ENCODE peak calls at places on chromosomes 6 and 20, in seven cellular contexts. M is hypothalamus; V is central memory CD4-positive, alpha-beta T cell; Y is lower leg skin; U is NCI-H1436 treated with DMSO at 0.1 percent for 48 hours; E is amniotic stem cell; K is foreskin fibroblast. N is an unnamed sample.

GRCh38 chr6:111842891-111843290 is 30.4 kb downstream of the FYN start:
- DNase-seq in U (no peak), V (no peak), K (no peak), E (no peak), M (no peak), Y (no peak), N (no peak)

GRCh38 chr6:4672772-4673171 is 103.4 kb upstream of the CDYL start:
- DNase-seq in V (no peak), Y (no peak), U (no peak), E (no peak), K (no peak), M (no peak), N (no peak)

GRCh38 chr6:125807293-125807692 is 16.5 kb downstream of the NCOA7 start:
- DNase-seq in Y (no peak), V (no peak), M (no peak), E (no peak), K (no peak), U (no peak), N (no peak)

GRCh38 chr20:38842558-38842981 is 37.1 kb downstream of the PPP1R16B start:
- DNase-seq in V (peak; percentile 45), Y (no peak), E (no peak), M (no peak), K (no peak), U (no peak), N (no peak)

GRCh38 chr20:33791959-33792597 is 19.1 kb upstream of the CHMP4B start:
- DNase-seq in E (no peak), M (no peak), V (peak; percentile 26), K (peak; percentile 38), Y (no peak), U (no peak), N (no peak)

GRCh38 chr20:47761478-47762047 is 23.7 kb downstream of the SULF2 start:
- DNase-seq in E (no peak), K (no peak), M (no peak), Y (no peak), V (no peak), U (no peak), N (no peak)

GRCh38 chr6:31356216-31356945 is 598 bp downstream of the HLA-B start:
- DNase-seq in E (no peak), M (no peak), V (peak; percentile 29), Y (no peak), U (no peak), K (no peak), N (no peak)

GRCh38 chr6:16725145-16725864 is 36.0 kb downstream of the ATXN1 start:
- DNase-seq in K (peak; percentile 67), Y (no peak), V (no peak), U (no peak), M (no peak), E (no peak), N (no peak)

GRCh38 chr20:49729780-49730179 is 16.1 kb upstream of the B4GALT5 start:
- DNase-seq in U (no peak), Y (no peak), M (no peak), K (peak; percentile 31), V (no peak), E (no peak), N (no peak)

GRCh38 chr6:28597217-28597835 is 71.6 kb downstream of the GPX5 start:
- DNase-seq in E (peak; percentile 20), Y (no peak), V (no peak), K (peak; percentile 30), M (no peak), U (peak; percentile 16), N (no peak)

GRCh38 chr6:13813621-13814175 is 659 bp downstream of the MCUR1 start:
- DNase-seq in U (no peak), E (peak; percentile 39), Y (peak; percentile 43), V (peak; percentile 17), K (peak; percentile 52), M (no peak), N (peak; percentile 48)

GRCh38 chr6:143539106-143539505 is 27.6 kb upstream of the FUCA2 start:
- DNase-seq in U (no peak), K (no peak), Y (no peak), V (peak; percentile 37), E (no peak), M (no peak), N (no peak)

GRCh38 chr20:709421-709820 is 33.8 kb upstream of the SCRT2 start:
- DNase-seq in V (no peak), K (peak; percentile 6), Y (no peak), U (no peak), M (no peak), E (no peak), N (no peak)

GRCh38 chr6:64217721-64218603 is 582.4 kb downstream of the PHF3 start:
- DNase-seq in U (no peak), E (no peak), Y (no peak), K (no peak), M (no peak), V (no peak), N (no peak)

GRCh38 chr20:754904-755303 is 13.4 kb downstream of the SLC52A3 start:
- DNase-seq in V (no peak), U (no peak), M (no peak), K (no peak), Y (no peak), E (no peak), N (no peak)

GRCh38 chr6:132466952-132467351 is 46.0 kb downstream of the STX7 start:
- DNase-seq in E (no peak), U (no peak), K (peak; percentile 86), Y (no peak), V (no peak), M (no peak), N (no peak)

GRCh38 chr20:53408728-53409157 is 184.9 kb downstream of the ZNF217 start:
- DNase-seq in U (no peak), Y (no peak), E (no peak), V (no peak), K (no peak), M (no peak), N (no peak)

GRCh38 chr6:89999154-89999553 is 104.9 kb downstream of the GJA10 start:
- DNase-seq in M (no peak), K (no peak), V (no peak), U (peak; percentile 97), E (no peak), Y (peak; percentile 54), N (peak; percentile 55)

GRCh38 chr6:160054913-160055312 is 66.7 kb upstream of the SLC22A1 start:
- DNase-seq in Y (no peak), V (no peak), U (no peak), M (no peak), K (no peak), E (no peak), N (no peak)

GRCh38 chr6:20364327-20364726 is 37.4 kb upstream of the E2F3 start:
- DNase-seq in V (no peak), Y (no peak), K (no peak), M (no peak), U (no peak), E (no peak), N (no peak)

GRCh38 chr6:134307870-134308269 is 10.0 kb downstream of the SGK1 start:
- DNase-seq in M (no peak), U (no peak), K (no peak), Y (no peak), V (no peak), E (no peak), N (no peak)

GRCh38 chr6:27136978-27137814 is 110.3 kb upstream of the PRSS16 start:
- DNase-seq in U (no peak), K (no peak), V (no peak), E (no peak), Y (no peak), M (no peak), N (no peak)

GRCh38 chr6:16320533-16321340 is 82.3 kb downstream of the GMPR start:
- DNase-seq in K (peak; percentile 74), Y (peak; percentile 57), E (no peak), V (no peak), M (no peak), U (no peak), N (no peak)

GRCh38 chr6:2596222-2596621 is 154.5 kb downstream of the MYLK4 start:
- DNase-seq in V (no peak), U (no peak), K (no peak), M (no peak), Y (no peak), E (no peak), N (no peak)

GRCh38 chr6:11734861-11735652 is 43.5 kb downstream of the ADTRP start:
- DNase-seq in U (no peak), E (no peak), Y (no peak), M (no peak), K (no peak), V (no peak), N (no peak)

GRCh38 chr6:75167851-75168250 is 38.0 kb downstream of the COL12A1 start:
- DNase-seq in E (no peak), V (no peak), U (no peak), M (no peak), Y (no peak), K (no peak), N (no peak)

GRCh38 chr6:139594333-139594965 is 220.0 kb upstream of the CITED2 start:
- DNase-seq in Y (no peak), K (no peak), M (no peak), V (no peak), E (no peak), U (no peak), N (no peak)

GRCh38 chr20:37336369-37337207 is 9.4 kb upstream of the SRC start:
- DNase-seq in M (no peak), K (no peak), E (no peak), V (no peak), U (no peak), Y (peak; percentile 62), N (no peak)

GRCh38 chr20:44319880-44320422 is 8.9 kb upstream of the FITM2 start:
- DNase-seq in Y (no peak), K (no peak), U (no peak), V (no peak), M (no peak), E (no peak), N (no peak)

GRCh38 chr6:158539363-158539762 is 20.5 kb upstream of the TMEM181 start:
- DNase-seq in E (no peak), U (peak; percentile 60), K (no peak), M (no peak), Y (no peak), V (no peak), N (no peak)

GRCh38 chr20:48238326-48238725 is 453.0 kb upstream of the SULF2 start:
- DNase-seq in E (no peak), Y (no peak), U (no peak), K (peak; percentile 58), V (no peak), M (no peak), N (no peak)

GRCh38 chr20:49987015-49987867 is 4.5 kb downstream of the SNAI1 start:
- DNase-seq in E (no peak), V (no peak), Y (no peak), U (no peak), M (no peak), K (no peak), N (no peak)